ENCODE peak calls at places on chromosomes 12 and 14, in five cellular contexts. F is heart right ventricle, D is H4, S is lower lobe of right lung, G is GM03348. Z is an unnamed sample.

GRCh38 chr12:116482859-116483258 is 76.3 kb upstream of the MAP1LC3B2 start:
- DNase-seq in F (no peak), D (no peak), S (no peak), G (no peak), Z (no peak)

GRCh38 chr14:34374998-34375740 is 86.9 kb downstream of the SPTSSA start:
- DNase-seq in F (no peak), D (no peak), S (no peak), G (no peak), Z (peak; percentile 54)

GRCh38 chr14:66046035-66046434 is 440.1 kb upstream of the CCDC196 start:
- DNase-seq in F (no peak), D (no peak), S (no peak), G (no peak), Z (no peak)

GRCh38 chr14:100554082-100554677 is 33.0 kb downstream of the BEGAIN start:
- DNase-seq in F (peak; percentile 43), D (no peak), S (peak; percentile 78), G (peak; percentile 53), Z (peak; percentile 85)

GRCh38 chr14:103155013-103155412 is 31.8 kb downstream of the TNFAIP2 start:
- DNase-seq in F (peak; percentile 80), D (peak; percentile 49), S (peak; percentile 81), G (peak; percentile 85), Z (peak; percentile 76)

GRCh38 chr12:43428088-43428600 is 123.9 kb downstream of the ADAMTS20 start:
- DNase-seq in F (no peak), D (no peak), S (no peak), G (no peak), Z (no peak)

GRCh38 chr14:73786942-73787759 is 64.5 kb upstream of the PTGR2 start:
- DNase-seq in F (peak; percentile 71), D (no peak), S (peak; percentile 82), G (peak; percentile 68), Z (peak; percentile 70)

GRCh38 chr12:12564911-12565310 is 2.2 kb upstream of the DUSP16 start:
- DNase-seq in F (no peak), D (no peak), S (no peak), G (no peak), Z (no peak)

GRCh38 chr14:56686416-56686815 is 106.8 kb downstream of the TMEM260 start:
- DNase-seq in F (peak; percentile 29), D (no peak), S (no peak), G (no peak), Z (no peak)

GRCh38 chr12:109385339-109386078 is 37.8 kb downstream of the MYO1H start:
- DNase-seq in F (no peak), D (peak; percentile 29), S (peak; percentile 46), G (peak; percentile 68), Z (no peak)

GRCh38 chr12:81284137-81284536 is 206.3 kb downstream of the ACSS3 start:
- DNase-seq in F (no peak), D (peak; percentile 71), S (no peak), G (no peak), Z (no peak)

GRCh38 chr12:71475280-71475679 is 35.7 kb downstream of the LGR5 start:
- DNase-seq in F (no peak), D (peak; percentile 62), S (no peak), G (peak; percentile 18), Z (no peak)

GRCh38 chr12:128754275-128754674 is 69.5 kb downstream of the SLC15A4 start:
- DNase-seq in F (no peak), D (no peak), S (no peak), G (no peak), Z (no peak)

GRCh38 chr14:22997676-22998323 is 12.1 kb downstream of the C14orf93 start:
- DNase-seq in F (no peak), D (no peak), S (no peak), G (no peak), Z (no peak)

GRCh38 chr12:99152337-99152736 is 495.2 kb upstream of the GARIN6 start:
- DNase-seq in F (no peak), D (no peak), S (no peak), G (no peak), Z (no peak)

Z was measured in Peyer's patch.